ENCODE peak calls at places on chromosomes 2 and 18, in nine cellular contexts. A is transverse colon, N is sigmoid colon, D is Panc1, L is stomach, T is SK-N-SH, U is vagina, V is HCT116, O is esophagus muscularis mucosa. W is an unnamed sample.

GRCh38 chr2:223908304-223909047 is 36.7 kb downstream of the WDFY1 start:
- DNase-seq in A (no peak), N (no peak), D (no peak), L (peak; percentile 51), T (no peak), U (no peak), V (no peak), O (no peak), W (no peak)

GRCh38 chr2:49110571-49111315 is 43.6 kb downstream of the FSHR start:
- DNase-seq in A (no peak), N (no peak), D (no peak), L (no peak), T (no peak), U (no peak), V (no peak), O (no peak), W (no peak)

GRCh38 chr2:647003-647560 is 30.1 kb downstream of the TMEM18 start:
- DNase-seq in A (no peak), N (peak; percentile 48), D (no peak), L (peak; percentile 11), T (no peak), U (peak; percentile 54), V (no peak), O (peak; percentile 86), W (no peak)

GRCh38 chr18:7940379-7940778 is 373.3 kb downstream of the PTPRM start:
- DNase-seq in A (no peak), N (no peak), D (no peak), L (no peak), T (no peak), U (no peak), V (no peak), O (no peak), W (no peak)

GRCh38 chr2:26175716-26176615 is 3.1 kb downstream of the GAREM2 start:
- DNase-seq in A (no peak), N (peak; percentile 50), D (no peak), L (no peak), T (peak; percentile 40), U (peak; percentile 49), V (no peak), O (no peak), W (no peak)

GRCh38 chr2:47595115-47595514 is 187.8 kb upstream of the MSH6 start:
- DNase-seq in A (no peak), N (no peak), D (no peak), L (no peak), T (no peak), U (no peak), V (no peak), O (no peak), W (no peak)

GRCh38 chr2:16293398-16293797 is 353.0 kb downstream of the MYCN start:
- DNase-seq in A (no peak), N (no peak), D (no peak), L (no peak), T (peak; percentile 73), U (no peak), V (no peak), O (peak; percentile 60), W (no peak)

GRCh38 chr2:12177052-12177994 is 430.9 kb downstream of the LPIN1 start:
- DNase-seq in A (peak; percentile 14), N (peak; percentile 87), D (peak; percentile 48), L (peak; percentile 29), T (peak; percentile 80), U (no peak), V (no peak), O (no peak), W (no peak)

GRCh38 chr2:207621640-207622039 is 3.6 kb downstream of the METTL21A start:
- DNase-seq in A (no peak), N (no peak), D (no peak), L (no peak), T (no peak), U (no peak), V (no peak), O (no peak), W (no peak)

GRCh38 chr2:160351978-160352377 is 141.6 kb downstream of the RBMS1 start:
- DNase-seq in A (no peak), N (no peak), D (no peak), L (no peak), T (no peak), U (no peak), V (no peak), O (no peak), W (no peak)

GRCh38 chr2:130341562-130342019 is 1.1 kb upstream of the IMP4 start:
- DNase-seq in A (peak; percentile 57), N (no peak), D (no peak), L (no peak), T (no peak), U (no peak), V (no peak), O (no peak), W (no peak)

GRCh38 chr2:159942149-159942548 is 120.3 kb downstream of the PLA2R1 start:
- DNase-seq in A (no peak), N (no peak), D (no peak), L (no peak), T (no peak), U (no peak), V (no peak), O (no peak), W (no peak)

GRCh38 chr2:128560718-128561117 is 242.1 kb upstream of the HS6ST1 start:
- DNase-seq in A (no peak), N (no peak), D (no peak), L (no peak), T (no peak), U (no peak), V (no peak), O (peak; percentile 62), W (no peak)
- TF ChIP-seq POLR2AphosphoS5 in A (no peak), N (no peak), D (no peak), L (no peak), T (no peak), U (no peak), V (no peak), O (no peak), W (no peak)

GRCh38 chr2:44929680-44930273 is 11.7 kb upstream of the SIX3 start:
- DNase-seq in A (no peak), N (no peak), D (no peak), L (no peak), T (peak; percentile 33), U (no peak), V (no peak), O (no peak), W (no peak)

GRCh38 chr2:44926957-44927356 is 14.5 kb upstream of the SIX3 start:
- DNase-seq in A (no peak), N (no peak), D (no peak), L (no peak), T (no peak), U (no peak), V (no peak), O (no peak), W (no peak)

GRCh38 chr2:44930274-44930826 is 11.2 kb upstream of the SIX3 start:
- DNase-seq in A (no peak), N (no peak), D (no peak), L (no peak), T (no peak), U (no peak), V (no peak), O (no peak), W (no peak)

GRCh38 chr2:44928660-44929471 is 12.6 kb upstream of the SIX3 start:
- DNase-seq in A (no peak), N (no peak), D (no peak), L (no peak), T (peak; percentile 45), U (no peak), V (no peak), O (no peak), W (no peak)

GRCh38 chr2:44927979-44928659 is 13.4 kb upstream of the SIX3 start:
- DNase-seq in A (no peak), N (no peak), D (no peak), L (no peak), T (no peak), U (no peak), V (no peak), O (no peak), W (no peak)
- TF ChIP-seq POLR2AphosphoS5 in A (no peak), N (no peak), D (no peak), L (no peak), T (no peak), U (no peak), V (no peak), O (no peak), W (no peak)

GRCh38 chr2:189347540-189347939 is 93.7 kb upstream of the WDR75 start:
- DNase-seq in A (peak; percentile 19), N (no peak), D (no peak), L (no peak), T (no peak), U (no peak), V (peak; percentile 53), O (no peak), W (no peak)
- TF ChIP-seq POLR2AphosphoS5 in A (peak; percentile 21), N (peak; percentile 6), D (no peak), L (peak; percentile 22), T (peak; percentile 37), U (no peak), V (no peak), O (no peak), W (no peak)

GRCh38 chr2:176454893-176455810 is 185.9 kb downstream of the MTX2 start:
- DNase-seq in A (peak; percentile 91), N (peak; percentile 92), D (peak; percentile 55), L (peak; percentile 87), T (peak; percentile 64), U (no peak), V (peak; percentile 45), O (peak; percentile 96), W (peak; percentile 89)
- TF ChIP-seq POLR2AphosphoS5 in A (no peak), N (no peak), D (no peak), L (no peak), T (no peak), U (no peak), V (no peak), O (peak; percentile 18), W (no peak)